ENCODE peak calls at places on chromosomes 12 and 14, in five cellular contexts. E is coronary artery, C is glutamatergic neuron, F is left lung, K is GM13976. T is an unnamed sample.

GRCh38 chr12:87939182-87939581 is 90.0 kb downstream of the C12orf50 start:
- DNase-seq in E (no peak), C (no peak), F (no peak), K (no peak), T (no peak)

GRCh38 chr14:50310445-50310844 is 1.6 kb downstream of the L2HGDH start:
- DNase-seq in E (no peak), C (no peak), F (no peak), K (no peak), T (no peak)

GRCh38 chr14:101823511-101824120 is 62.1 kb downstream of the PPP2R5C start:
- DNase-seq in E (no peak), C (no peak), F (no peak), K (no peak), T (no peak)

GRCh38 chr12:114681149-114681849 is 2.7 kb downstream of the TBX3 start:
- DNase-seq in E (no peak), C (no peak), F (no peak), K (no peak), T (no peak)

GRCh38 chr12:41286426-41286825 is 98.3 kb downstream of the PDZRN4 start:
- DNase-seq in E (no peak), C (no peak), F (no peak), K (no peak), T (no peak)

GRCh38 chr12:15336772-15337553 is 14.7 kb downstream of the PTPRO start:
- DNase-seq in E (no peak), C (no peak), F (no peak), K (no peak), T (no peak)

GRCh38 chr12:61750604-61751003 is 509.6 kb upstream of the USP15 start:
- DNase-seq in E (no peak), C (no peak), F (no peak), K (no peak), T (no peak)

GRCh38 chr14:73728106-73729014 is 14.2 kb upstream of the PNMA1 start:
- DNase-seq in E (peak; percentile 87), C (peak; percentile 95), F (peak; percentile 89), K (peak; percentile 90), T (peak; percentile 88)

GRCh38 chr12:6336079-6336858 is 5.6 kb downstream of the TNFRSF1A start:
- DNase-seq in E (peak; percentile 98), C (peak; percentile 66), F (peak; percentile 95), K (peak; percentile 63), T (peak; percentile 97)

GRCh38 chr14:69037790-69038448 is 58.8 kb upstream of the ACTN1 start:
- DNase-seq in E (no peak), C (no peak), F (no peak), K (no peak), T (no peak)

GRCh38 chr12:91565246-91565645 is 382.6 kb upstream of the DCN start:
- DNase-seq in E (no peak), C (no peak), F (no peak), K (no peak), T (no peak)

GRCh38 chr14:100203962-100204834 is 34.7 kb upstream of the YY1 start:
- DNase-seq in E (no peak), C (no peak), F (peak; percentile 59), K (no peak), T (no peak)

GRCh38 chr12:95182868-95183415 is 34.3 kb downstream of the FGD6 start:
- DNase-seq in E (no peak), C (no peak), F (no peak), K (peak; percentile 30), T (no peak)

GRCh38 chr14:103118019-103118662 is 5.1 kb upstream of the TNFAIP2 start:
- DNase-seq in E (no peak), C (no peak), F (peak; percentile 88), K (no peak), T (peak; percentile 73)

GRCh38 chr14:22071001-22071400 is 397.4 kb upstream of the OR4E1 start:
- DNase-seq in E (no peak), C (no peak), F (no peak), K (peak; percentile 20), T (peak; percentile 53)

GRCh38 chr12:50401383-50402155 is 884 bp downstream of the LARP4 start:
- DNase-seq in E (peak; percentile 75), C (no peak), F (no peak), K (peak; percentile 29), T (no peak)

GRCh38 chr14:96001866-96002510 is 37.2 kb upstream of the C14orf132 start:
- DNase-seq in E (no peak), C (peak; percentile 82), F (no peak), K (no peak), T (no peak)

GRCh38 chr12:111035578-111036301 is 115.4 kb upstream of the MYL2 start:
- DNase-seq in E (no peak), C (peak; percentile 38), F (no peak), K (no peak), T (no peak)

GRCh38 chr12:115752913-115753726 is 524.4 kb downstream of the MED13L start:
- DNase-seq in E (no peak), C (peak; percentile 17), F (no peak), K (peak; percentile 18), T (no peak)

GRCh38 chr12:106188249-106188648 is 49.5 kb upstream of the NUAK1 start:
- DNase-seq in E (no peak), C (peak; percentile 36), F (no peak), K (no peak), T (no peak)

GRCh38 chr12:32455607-32456063 is 56.3 kb downstream of the FGD4 start:
- DNase-seq in E (no peak), C (no peak), F (no peak), K (peak; percentile 47), T (no peak)

GRCh38 chr12:85588221-85588620 is 248.0 kb downstream of the RASSF9 start:
- DNase-seq in E (no peak), C (no peak), F (no peak), K (no peak), T (no peak)

GRCh38 chr12:85587158-85587557 is 249.1 kb downstream of the RASSF9 start:
- DNase-seq in E (no peak), C (no peak), F (no peak), K (no peak), T (no peak)
- TF ChIP-seq CTCF in E (no peak), C (no peak), F (no peak), K (no peak), T (no peak)

DNA sequence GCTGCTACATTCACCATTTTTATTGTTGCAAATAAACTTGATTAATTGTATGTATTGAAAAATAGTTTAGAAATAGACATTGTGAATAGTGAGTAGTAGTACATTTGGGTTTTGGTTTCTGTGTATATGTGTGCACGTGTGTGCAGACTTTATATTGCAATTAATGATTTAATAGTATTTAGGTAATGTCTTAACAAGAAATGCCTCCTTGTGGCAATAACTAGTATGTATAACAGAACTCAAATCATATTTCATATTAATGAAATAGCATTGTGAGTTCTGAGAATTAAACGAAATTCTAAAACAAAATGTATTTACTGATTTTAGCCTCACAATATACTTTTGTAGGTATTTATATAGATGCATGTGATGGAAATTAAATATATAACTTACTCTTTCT is 100.1 kb downstream of the SCAF11 start:
- DNase-seq in E (no peak), C (no peak), F (no peak), K (no peak), T (no peak)
- TF ChIP-seq CTCF in E (no peak), C (no peak), F (no peak), K (no peak), T (no peak)

GRCh38 chr12:17079251-17079909 is 473.4 kb upstream of the LMO3 start:
- DNase-seq in E (no peak), C (no peak), F (no peak), K (no peak), T (no peak)
- TF ChIP-seq CTCF in E (no peak), C (peak; percentile 26), F (no peak), K (no peak), T (no peak)

GRCh38 chr12:51913071-51914033 is 6.0 kb downstream of the ACVRL1 start:
- DNase-seq in E (peak; percentile 74), C (no peak), F (no peak), K (no peak), T (no peak)
- TF ChIP-seq CTCF in E (no peak), C (no peak), F (no peak), K (no peak), T (no peak)

DNA sequence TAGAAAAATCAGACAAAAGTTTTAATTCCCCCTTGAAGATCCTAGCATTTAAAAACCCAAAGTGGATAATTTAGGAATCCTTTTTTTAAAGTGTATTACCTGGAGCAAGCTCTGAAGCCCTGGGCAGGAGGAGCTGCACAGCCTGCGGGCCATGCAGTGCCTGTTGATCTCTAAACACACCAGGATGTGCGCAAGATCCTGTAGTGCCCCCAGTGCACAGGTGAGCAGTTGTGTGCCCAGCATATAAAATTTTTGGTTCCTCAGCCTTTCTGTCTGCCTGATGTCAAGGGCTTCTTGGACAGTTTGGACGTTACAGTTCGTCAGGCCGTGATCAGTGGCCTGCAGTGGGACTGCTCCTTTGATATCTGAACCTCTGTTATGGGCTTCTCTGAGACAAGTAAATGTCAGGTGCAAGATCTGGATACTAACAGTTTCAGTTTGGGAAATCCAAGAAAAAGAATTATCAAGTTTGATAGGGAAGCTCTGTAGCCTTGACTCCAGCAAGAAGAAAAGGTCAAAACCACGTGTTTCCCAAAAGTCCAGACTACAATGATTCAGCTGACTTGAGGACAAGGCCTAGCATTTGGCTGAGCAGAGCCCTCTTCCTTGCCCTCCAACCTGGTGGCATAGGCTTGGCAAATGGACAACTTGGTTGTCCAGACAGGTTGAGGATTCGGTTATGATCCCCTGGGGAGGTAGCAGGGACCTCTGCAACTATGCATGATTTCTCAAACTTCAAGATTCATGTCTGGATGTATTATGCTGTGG is 1.0 kb downstream of the ATXN7L3B start:
- DNase-seq in E (no peak), C (no peak), F (no peak), K (no peak), T (no peak)
- TF ChIP-seq CTCF in E (no peak), C (no peak), F (no peak), K (no peak), T (no peak)

DNA sequence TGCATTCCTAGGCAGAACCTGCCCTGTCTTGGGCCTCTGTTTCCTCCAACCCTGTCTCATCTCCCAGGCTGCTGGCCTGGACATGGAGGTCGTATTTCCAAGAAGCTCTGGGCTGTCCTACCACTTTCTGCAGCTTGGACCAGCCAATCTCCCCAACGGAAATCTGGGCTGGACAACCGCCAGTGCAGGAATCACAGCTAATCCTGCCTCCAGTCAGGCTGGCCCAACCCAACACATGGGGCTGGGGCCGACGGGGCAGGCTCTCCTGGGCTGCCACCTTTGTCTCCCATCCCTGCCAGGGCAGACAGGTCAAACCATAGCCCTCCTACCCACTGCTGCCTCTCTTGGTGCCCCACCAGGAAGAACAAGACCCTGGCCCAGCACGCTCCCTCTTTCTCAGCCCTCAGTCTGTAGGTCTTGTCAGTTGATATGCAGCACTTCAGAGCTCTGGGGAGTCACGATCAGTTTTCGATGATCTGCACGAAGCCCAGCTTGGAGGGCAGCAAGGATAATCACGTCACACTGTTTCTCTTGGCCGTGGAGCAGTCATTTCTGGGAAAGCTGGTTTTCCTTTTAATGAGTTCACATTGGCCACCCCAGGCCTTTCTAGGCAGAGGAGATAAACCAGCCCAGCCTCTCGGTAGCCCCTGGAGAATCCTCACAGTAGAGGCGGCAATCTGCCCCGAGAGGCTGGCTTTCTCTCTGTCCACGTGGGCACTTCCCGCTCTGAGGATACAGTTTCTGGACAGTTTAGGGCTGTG is 195.2 kb upstream of the PRMT8 start:
- DNase-seq in E (no peak), C (no peak), F (no peak), K (no peak), T (no peak)
- TF ChIP-seq CTCF in E (no peak), C (no peak), F (no peak), K (no peak), T (no peak)